ENCODE peak calls at places on chromosomes 7 and 10, in nine cellular contexts. D is hypothalamus; M is iris pigment epithelial cell; Z is EL; R is omental fat pad; J is left lung; S is stimulated activated CD4-positive, alpha-beta T cell treated with anti-CD3 and anti-CD28 coated beads, TNF-alpha, amount 100 ng/mL, for 48 hours; Y is activated CD4-positive, alpha-beta T cell treated with anti-CD3 and anti-CD28 coated beads, Interleukin-2, amount 50 U/mL, for 48 hours; A is GM23248. B is an unnamed sample.

GRCh38 chr7:50531928-50532327 is 33.3 kb downstream of the DDC start:
- DNase-seq in Z (no peak), A (peak), R (no peak), D (no peak), S (no peak), Y (peak), M (no peak), J (no peak), B (no peak)

GRCh38 chr10:4127518-4128315 is 342.7 kb upstream of the KLF6 start:
- DNase-seq in A (no peak), Z (no peak), S (no peak), M (peak), J (no peak), Y (no peak), D (no peak), R (no peak), B (no peak)

GRCh38 chr10:130421909-130422308 is 285.7 kb downstream of the GLRX3 start:
- DNase-seq in J (no peak), M (no peak), R (no peak), A (no peak), Y (no peak), Z (no peak), S (no peak), D (no peak), B (no peak)

GRCh38 chr7:50745336-50745735 is 37.4 kb downstream of the GRB10 start:
- DNase-seq in D (no peak), A (no peak), S (no peak), J (no peak), R (no peak), Y (no peak), M (no peak), Z (no peak), B (no peak)

GRCh38 chr7:114409750-114410149 is 4.9 kb upstream of the FOXP2 start:
- DNase-seq in Z (peak), D (no peak), J (no peak), A (peak), Y (no peak), R (no peak), M (peak), S (no peak), B (no peak)

GRCh38 chr7:151009340-151010001 is 14.8 kb downstream of the ATG9B start:
- DNase-seq in A (no peak), M (no peak), Z (no peak), S (no peak), J (no peak), R (no peak), Y (no peak), D (no peak), B (no peak)

GRCh38 chr10:77004917-77005564 is 632.6 kb downstream of the KCNMA1 start:
- DNase-seq in M (peak), S (no peak), Y (no peak), J (no peak), R (no peak), D (no peak), Z (peak), A (peak), B (no peak)

GRCh38 chr7:129434846-129435318 is 650 bp downstream of the STRIP2 start:
- DNase-seq in S (no peak), D (peak), Z (peak), J (peak), M (peak), A (peak), Y (peak), R (no peak), B (no peak)

GRCh38 chr10:70892631-70893030 is 4.3 kb upstream of the PCBD1 start:
- DNase-seq in M (no peak), R (no peak), J (no peak), D (no peak), S (no peak), Y (no peak), Z (no peak), A (no peak), B (no peak)

GRCh38 chr7:69452797-69453196 is 145.5 kb upstream of the AUTS2 start:
- DNase-seq in S (no peak), Z (no peak), M (no peak), Y (no peak), A (no peak), D (no peak), J (no peak), R (no peak), B (no peak)

GRCh38 chr10:101441539-101442455 is 87.8 kb downstream of the BTRC start:
- DNase-seq in D (no peak), R (no peak), M (peak), Z (peak), S (no peak), J (no peak), Y (peak), A (peak), B (no peak)

GRCh38 chr7:151282111-151282510 is 33.6 kb upstream of the SMARCD3 start:
- DNase-seq in Z (no peak), S (no peak), D (no peak), A (no peak), R (no peak), M (no peak), Y (no peak), J (no peak), B (no peak)

GRCh38 chr10:113386005-113386404 is 166.8 kb upstream of the HABP2 start:
- DNase-seq in S (no peak), M (peak), Y (no peak), D (no peak), R (no peak), A (peak), J (no peak), Z (peak), B (no peak)

GRCh38 chr7:140053812-140054539 is 8.8 kb downstream of the PARP12 start:
- DNase-seq in M (no peak), Y (no peak), Z (no peak), S (no peak), A (no peak), R (no peak), J (no peak), D (no peak), B (no peak)

GRCh38 chr10:113360870-113361269 is 192.0 kb upstream of the HABP2 start:
- DNase-seq in M (no peak), Z (no peak), J (no peak), S (no peak), D (no peak), Y (no peak), R (no peak), A (no peak), B (no peak)

GRCh38 chr7:1659696-1660095 is 10.4 kb upstream of the ELFN1 start:
- DNase-seq in D (no peak), J (no peak), R (no peak), M (no peak), A (peak), Y (no peak), S (no peak), Z (peak), B (no peak)

GRCh38 chr7:73429622-73430505 is 3.7 kb upstream of the FZD9 start:
- DNase-seq in D (no peak), M (no peak), J (no peak), A (no peak), Z (no peak), Y (no peak), R (no peak), S (no peak), B (no peak)

GRCh38 chr7:107315821-107316220 is 147.0 kb downstream of the HBP1 start:
- DNase-seq in Z (no peak), A (no peak), R (no peak), D (no peak), M (no peak), S (no peak), Y (no peak), J (no peak), B (no peak)

GRCh38 chr7:142579946-142580345 is 169.3 kb upstream of the PRSS1 start:
- DNase-seq in M (no peak), S (no peak), J (no peak), D (no peak), A (no peak), Y (no peak), Z (no peak), R (no peak), B (no peak)

GRCh38 chr7:135856356-135857144 is 107.9 kb upstream of the FAM180A start:
- DNase-seq in D (no peak), R (no peak), Y (no peak), S (no peak), Z (peak), J (no peak), M (peak), A (peak), B (no peak)

GRCh38 chr7:30585675-30586074 is 9.0 kb upstream of the GARS1 start:
- DNase-seq in R (no peak), M (peak), D (no peak), Z (no peak), Y (no peak), S (no peak), A (peak), J (no peak), B (no peak)

GRCh38 chr7:87000344-87000743 is 59.1 kb downstream of the ELAPOR2 start:
- DNase-seq in Y (no peak), Z (no peak), J (no peak), S (no peak), D (no peak), M (no peak), A (peak), R (no peak), B (no peak)

GRCh38 chr7:157009778-157010587 is 480 bp downstream of the MNX1 start:
- DNase-seq in A (no peak), Y (peak), S (no peak), M (no peak), D (no peak), Z (no peak), R (no peak), J (peak), B (peak)

GRCh38 chr7:143258830-143259229 is 4.4 kb upstream of the GSTK1 start:
- DNase-seq in S (no peak), M (peak), D (no peak), Z (no peak), J (no peak), R (no peak), A (no peak), Y (no peak), B (no peak)

GRCh38 chr10:113524539-113525490 is 28.0 kb upstream of the HABP2 start:
- DNase-seq in S (no peak), A (peak), J (no peak), Y (no peak), Z (peak), D (no peak), M (peak), R (no peak), B (peak)

GRCh38 chr7:148505955-148506354 is 84.6 kb upstream of the C7orf33 start:
- DNase-seq in M (no peak), D (no peak), Z (no peak), S (no peak), R (no peak), J (no peak), A (no peak), Y (no peak), B (no peak)

GRCh38 chr7:80833289-80834104 is 85.4 kb downstream of the SEMA3C start:
- DNase-seq in J (no peak), Y (no peak), S (no peak), Z (peak), A (peak), D (no peak), M (peak), R (no peak), B (no peak)

GRCh38 chr7:129784783-129785456 is 167.8 kb downstream of the UBE2H start:
- DNase-seq in S (no peak), A (no peak), D (no peak), M (no peak), J (no peak), R (no peak), Y (no peak), Z (no peak), B (no peak)

GRCh38 chr7:52719677-52720076 is 315.8 kb upstream of the POM121L12 start:
- DNase-seq in A (no peak), Y (no peak), D (no peak), S (no peak), M (no peak), Z (no peak), R (no peak), J (no peak), B (no peak)

GRCh38 chr10:112766636-112767035 is 183.4 kb upstream of the TCF7L2 start:
- DNase-seq in R (no peak), Z (no peak), S (no peak), Y (no peak), J (no peak), M (no peak), A (no peak), D (no peak), B (no peak)

GRCh38 chr7:104791065-104791464 is 222.9 kb upstream of the KMT2E start:
- DNase-seq in A (no peak), R (no peak), Z (no peak), S (no peak), Y (no peak), D (no peak), M (no peak), J (no peak), B (no peak)

GRCh38 chr10:23038172-23038571 is 57.2 kb upstream of the MSRB2 start:
- DNase-seq in Z (no peak), S (no peak), D (no peak), J (no peak), A (no peak), R (no peak), Y (no peak), M (no peak), B (no peak)

GRCh38 chr7:36278069-36278766 is 111.4 kb upstream of the ANLN start:
- DNase-seq in M (no peak), S (no peak), A (no peak), R (no peak), Z (no peak), J (no peak), D (no peak), Y (no peak), B (peak)

GRCh38 chr7:82729172-82730030 is 285.8 kb upstream of the CACNA2D1 start:
- DNase-seq in A (peak), Z (peak), D (no peak), M (peak), R (no peak), J (no peak), S (no peak), Y (no peak), B (no peak)

GRCh38 chr10:20202337-20202736 is 386.1 kb downstream of the PLXDC2 start:
- DNase-seq in Y (no peak), J (no peak), D (no peak), M (no peak), A (no peak), Z (no peak), R (no peak), S (no peak), B (no peak)

GRCh38 chr10:62456611-62457101 is 82.5 kb downstream of the ZNF365 start:
- DNase-seq in Y (no peak), A (peak), Z (no peak), M (no peak), S (no peak), D (no peak), J (no peak), R (no peak), B (no peak)